ENCODE peak calls at places on chromosomes 4 and X, in six cellular contexts. K, A, T, C, X and F are unnamed samples.
A peak's percentile ranks its signal among the peaks of the same experiment; 100 is the strongest.

GRCh38 chrX:1077140-1077539 is 135.3 kb downstream of the CRLF2 start:
- DNase-seq in K (peak; percentile 55), A (no peak), T (no peak), C (no peak), X (no peak), F (no peak)

GRCh38 chr4:169851750-169852149 is 94.0 kb upstream of the HPF1 start:
- DNase-seq in K (no peak), A (no peak), T (no peak), C (no peak), X (no peak), F (no peak)

GRCh38 chr4:16122784-16123183 is 39.0 kb upstream of the PROM1 start:
- DNase-seq in K (no peak), A (no peak), T (peak; percentile 54), C (no peak), X (no peak), F (no peak)

GRCh38 chrX:71082778-71083177 is 12.9 kb upstream of the FOXO4 start:
- DNase-seq in K (no peak), A (no peak), T (no peak), C (no peak), X (no peak), F (no peak)

GRCh38 chrX:1244164-1245076 is 24.2 kb upstream of the CSF2RA start:
- DNase-seq in K (no peak), A (no peak), T (no peak), C (no peak), X (peak; percentile 28), F (no peak)

GRCh38 chr4:169311643-169312365 is 41.0 kb upstream of the SH3RF1 start:
- DNase-seq in K (peak; percentile 56), A (no peak), T (no peak), C (peak; percentile 73), X (peak; percentile 71), F (no peak)

GRCh38 chrX:148732743-148733142 is 232.3 kb downstream of the AFF2 start:
- DNase-seq in K (no peak), A (no peak), T (no peak), C (no peak), X (no peak), F (no peak)

GRCh38 chrX:43958529-43958928 is 14.7 kb downstream of the NDP start:
- DNase-seq in K (peak; percentile 96), A (peak; percentile 58), T (peak; percentile 4), C (peak; percentile 79), X (peak; percentile 72), F (peak; percentile 44)

GRCh38 chr4:54731552-54731951 is 73.8 kb downstream of the KIT start:
- DNase-seq in K (no peak), A (no peak), T (no peak), C (no peak), X (peak; percentile 22), F (no peak)

GRCh38 chr4:38105475-38105874 is 145.3 kb downstream of the PTTG2 start:
- DNase-seq in K (no peak), A (no peak), T (no peak), C (no peak), X (no peak), F (no peak)

GRCh38 chr4:85953651-85954018 is 406.2 kb downstream of the MAPK10 start:
- DNase-seq in K (no peak), A (no peak), T (no peak), C (peak; percentile 89), X (peak; percentile 32), F (no peak)

GRCh38 chrX:5100004-5100403 is 1128.7 kb downstream of the NLGN4X start:
- DNase-seq in K (no peak), A (no peak), T (no peak), C (no peak), X (no peak), F (no peak)

GRCh38 chr4:187309456-187309855 is 585.8 kb upstream of the FAT1 start:
- DNase-seq in K (no peak), A (peak; percentile 65), T (no peak), C (peak; percentile 45), X (no peak), F (peak; percentile 71)

GRCh38 chrX:2342281-2342688 is 158.5 kb downstream of the DHRSX start:
- DNase-seq in K (no peak), A (no peak), T (no peak), C (no peak), X (no peak), F (no peak)

GRCh38 chr4:6779667-6780565 is 2.6 kb upstream of the KIAA0232 start:
- DNase-seq in K (peak; percentile 67), A (no peak), T (no peak), C (no peak), X (no peak), F (no peak)

GRCh38 chr4:168587326-168588125 is 90.7 kb downstream of the PALLD start:
- DNase-seq in K (no peak), A (peak; percentile 63), T (no peak), C (peak; percentile 96), X (peak; percentile 32), F (peak; percentile 49)